ENCODE peak calls at places on chromosomes 6 and 20, in eight cellular contexts. One of them, this sample, is unnamed.

GRCh38 chr6:84172080-84172479 is 55.4 kb downstream of the CEP162 start:
- DNase-seq in sigmoid colon: no peak
- DNase-seq in breast epithelium: no peak
- DNase-seq in GM12878: no peak
- DNase-seq in prostate gland: no peak
- DNase-seq in H1: no peak
- DNase-seq in stomach: no peak
- DNase-seq in vagina: no peak
- DNase-seq in this sample: no peak

GRCh38 chr6:44464527-44465310 is 77.2 kb downstream of the CDC5L start:
- DNase-seq in sigmoid colon: no peak
- DNase-seq in breast epithelium: no peak
- DNase-seq in GM12878: no peak
- DNase-seq in prostate gland: no peak
- DNase-seq in H1: peak
- DNase-seq in stomach: no peak
- DNase-seq in vagina: no peak
- DNase-seq in this sample: no peak

GRCh38 chr20:49516916-49517315 is 34.4 kb upstream of the KCNB1 start:
- DNase-seq in sigmoid colon: peak
- DNase-seq in breast epithelium: no peak
- DNase-seq in GM12878: no peak
- DNase-seq in prostate gland: no peak
- DNase-seq in H1: no peak
- DNase-seq in stomach: no peak
- DNase-seq in vagina: no peak
- DNase-seq in this sample: no peak

GRCh38 chr6:85620308-85620707 is 22.4 kb downstream of the SYNCRIP start:
- DNase-seq in sigmoid colon: no peak
- DNase-seq in breast epithelium: no peak
- DNase-seq in GM12878: no peak
- DNase-seq in prostate gland: no peak
- DNase-seq in H1: no peak
- DNase-seq in stomach: no peak
- DNase-seq in vagina: no peak
- DNase-seq in this sample: no peak

GRCh38 chr20:47854687-47855212 is 69.5 kb upstream of the SULF2 start:
- DNase-seq in sigmoid colon: no peak
- DNase-seq in breast epithelium: no peak
- DNase-seq in GM12878: no peak
- DNase-seq in prostate gland: no peak
- DNase-seq in H1: peak
- DNase-seq in stomach: no peak
- DNase-seq in vagina: no peak
- DNase-seq in this sample: peak

GRCh38 chr6:31777667-31778050 is 531 bp upstream of the VWA7 start:
- DNase-seq in sigmoid colon: no peak
- DNase-seq in breast epithelium: no peak
- DNase-seq in GM12878: no peak
- DNase-seq in prostate gland: no peak
- DNase-seq in H1: no peak
- DNase-seq in stomach: no peak
- DNase-seq in vagina: no peak
- DNase-seq in this sample: no peak

GRCh38 chr6:11050735-11051134 is 6.6 kb upstream of the ELOVL2 start:
- DNase-seq in sigmoid colon: no peak
- DNase-seq in breast epithelium: no peak
- DNase-seq in GM12878: no peak
- DNase-seq in prostate gland: no peak
- DNase-seq in H1: no peak
- DNase-seq in stomach: no peak
- DNase-seq in vagina: no peak
- DNase-seq in this sample: no peak

GRCh38 chr20:1833728-1834726 is 61.2 kb upstream of the SIRPA start:
- DNase-seq in sigmoid colon: no peak
- DNase-seq in breast epithelium: no peak
- DNase-seq in GM12878: no peak
- DNase-seq in prostate gland: no peak
- DNase-seq in H1: no peak
- DNase-seq in stomach: no peak
- DNase-seq in vagina: no peak
- DNase-seq in this sample: no peak

GRCh38 chr20:55424968-55425367 is 580.4 kb downstream of the CBLN4 start:
- DNase-seq in sigmoid colon: no peak
- DNase-seq in breast epithelium: no peak
- DNase-seq in GM12878: no peak
- DNase-seq in prostate gland: no peak
- DNase-seq in H1: no peak
- DNase-seq in stomach: no peak
- DNase-seq in vagina: no peak
- DNase-seq in this sample: no peak

GRCh38 chr6:5238336-5238735 is 22.4 kb downstream of the LYRM4 start:
- DNase-seq in sigmoid colon: no peak
- DNase-seq in breast epithelium: no peak
- DNase-seq in GM12878: no peak
- DNase-seq in prostate gland: no peak
- DNase-seq in H1: no peak
- DNase-seq in stomach: no peak
- DNase-seq in vagina: no peak
- DNase-seq in this sample: no peak

GRCh38 chr20:23622839-23623343 is 14.9 kb downstream of the CST3 start:
- DNase-seq in sigmoid colon: peak
- DNase-seq in breast epithelium: peak
- DNase-seq in GM12878: no peak
- DNase-seq in prostate gland: no peak
- DNase-seq in H1: no peak
- DNase-seq in stomach: peak
- DNase-seq in vagina: peak
- DNase-seq in this sample: peak

GRCh38 chr6:165231581-165232276 is 77.7 kb downstream of the C6orf118 start:
- DNase-seq in sigmoid colon: no peak
- DNase-seq in breast epithelium: no peak
- DNase-seq in GM12878: no peak
- DNase-seq in prostate gland: no peak
- DNase-seq in H1: no peak
- DNase-seq in stomach: no peak
- DNase-seq in vagina: no peak
- DNase-seq in this sample: no peak

GRCh38 chr20:38057351-38057972 is 23.9 kb downstream of the RPRD1B start:
- DNase-seq in sigmoid colon: peak
- DNase-seq in breast epithelium: peak
- DNase-seq in GM12878: no peak
- DNase-seq in prostate gland: peak
- DNase-seq in H1: peak
- DNase-seq in stomach: peak
- DNase-seq in vagina: peak
- DNase-seq in this sample: peak

GRCh38 chr6:8085053-8085511 is 17.3 kb downstream of the EEF1E1 start:
- DNase-seq in sigmoid colon: no peak
- DNase-seq in breast epithelium: peak
- DNase-seq in GM12878: no peak
- DNase-seq in prostate gland: no peak
- DNase-seq in H1: no peak
- DNase-seq in stomach: peak
- DNase-seq in vagina: no peak
- DNase-seq in this sample: no peak

GRCh38 chr20:2699775-2700413 is 7.3 kb downstream of the EBF4 start:
- DNase-seq in sigmoid colon: no peak
- DNase-seq in breast epithelium: no peak
- DNase-seq in GM12878: no peak
- DNase-seq in prostate gland: no peak
- DNase-seq in H1: peak
- DNase-seq in stomach: no peak
- DNase-seq in vagina: no peak
- DNase-seq in this sample: no peak

DNA sequence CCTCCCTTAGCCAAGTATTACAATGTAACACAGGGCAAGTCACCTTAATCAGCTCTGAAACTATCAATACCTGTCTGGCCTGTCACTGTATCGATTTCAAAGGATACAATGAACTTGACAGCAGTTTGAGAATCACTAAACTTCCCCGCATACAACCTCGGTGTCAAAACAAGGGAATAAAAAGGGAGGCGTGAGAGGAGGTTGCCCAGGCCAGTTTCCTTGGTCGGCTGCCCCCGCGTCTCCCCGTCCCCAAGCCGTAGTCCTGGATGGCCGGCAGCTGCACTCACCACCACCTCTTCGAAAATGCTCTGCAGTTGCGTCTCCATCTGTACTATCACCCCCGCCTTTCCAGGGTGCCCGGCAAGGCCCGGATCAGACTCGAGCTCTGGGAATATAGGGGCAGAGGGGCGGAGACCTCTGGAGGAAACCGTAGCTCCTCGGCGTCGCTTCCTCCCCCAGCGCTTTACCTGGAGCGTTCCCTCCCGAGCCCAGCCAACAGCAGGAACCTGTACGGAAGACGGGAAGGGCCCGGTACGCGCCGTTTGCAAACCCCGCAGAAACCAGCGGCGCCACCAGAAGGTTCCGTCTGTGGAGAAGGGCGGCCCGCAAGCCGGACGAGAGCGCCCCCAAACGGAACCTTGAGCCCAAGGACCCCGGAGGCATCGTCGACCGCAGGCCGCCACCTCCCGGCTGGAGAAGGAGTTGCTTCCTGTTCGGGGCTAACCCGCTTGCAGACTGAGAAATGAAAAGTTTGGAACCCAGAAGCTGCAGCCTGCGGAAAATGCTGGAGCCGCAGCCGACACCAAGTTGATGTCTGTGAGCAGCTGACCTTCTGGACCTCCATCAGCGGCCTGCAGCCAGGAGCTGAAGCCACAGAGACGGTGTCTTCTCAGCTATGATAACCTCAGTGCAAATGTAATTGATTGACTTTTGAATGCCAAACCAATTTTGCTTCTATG is at the start of gene MED23:
- DNase-seq in sigmoid colon: peak
- DNase-seq in breast epithelium: peak
- DNase-seq in GM12878: peak
- DNase-seq in prostate gland: peak
- DNase-seq in H1: peak
- DNase-seq in stomach: peak
- DNase-seq in vagina: peak
- DNase-seq in this sample: peak
- TF ChIP-seq POLR2AphosphoS5 in sigmoid colon: peak
- TF ChIP-seq POLR2AphosphoS5 in breast epithelium: peak
- TF ChIP-seq POLR2AphosphoS5 in GM12878: peak
- TF ChIP-seq POLR2AphosphoS5 in prostate gland: peak
- TF ChIP-seq POLR2AphosphoS5 in H1: peak
- TF ChIP-seq POLR2AphosphoS5 in stomach: peak
- TF ChIP-seq POLR2AphosphoS5 in vagina: peak
- TF ChIP-seq POLR2AphosphoS5 in this sample: peak

DNA sequence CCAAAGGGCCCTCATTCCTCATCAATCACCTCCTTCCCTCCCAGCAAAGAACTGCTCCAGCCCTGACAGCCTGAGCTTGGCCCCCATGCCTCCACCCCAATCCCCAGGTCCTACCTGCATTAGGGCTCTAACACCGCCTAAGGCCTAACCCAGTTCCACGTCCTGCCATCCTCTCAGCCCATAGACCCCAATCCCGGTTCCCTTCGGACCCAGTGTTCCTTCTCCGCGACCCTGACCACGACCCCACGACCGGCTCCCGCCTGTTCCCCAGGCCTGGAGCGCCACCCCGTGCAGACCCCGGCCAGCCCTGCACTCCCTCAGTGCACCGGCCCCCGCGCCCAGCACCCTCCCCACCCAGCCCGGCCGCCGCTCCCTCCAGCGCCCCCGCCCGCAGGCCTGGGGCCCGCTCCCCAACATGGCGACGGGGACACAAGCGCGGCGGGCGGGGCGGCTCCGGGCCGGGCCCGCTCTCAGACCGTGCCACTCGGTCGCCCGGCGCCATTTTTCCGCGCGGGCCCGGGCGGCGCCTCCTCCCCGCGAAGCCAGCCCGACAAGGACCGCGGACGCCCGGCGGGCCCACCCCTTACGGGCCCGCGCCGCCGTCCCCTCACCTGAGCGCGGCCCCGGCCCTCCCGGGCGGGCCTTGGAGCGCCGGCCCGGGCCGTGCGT is 456 bp downstream of the NCOA6 start:
- DNase-seq in sigmoid colon: peak
- DNase-seq in breast epithelium: peak
- DNase-seq in GM12878: no peak
- DNase-seq in prostate gland: peak
- DNase-seq in H1: peak
- DNase-seq in stomach: peak
- DNase-seq in vagina: no peak
- DNase-seq in this sample: peak
- TF ChIP-seq POLR2A in sigmoid colon: no peak
- TF ChIP-seq POLR2A in breast epithelium: no peak
- TF ChIP-seq POLR2A in GM12878: peak
- TF ChIP-seq POLR2A in prostate gland: no peak
- TF ChIP-seq POLR2A in H1: peak
- TF ChIP-seq POLR2A in stomach: no peak
- TF ChIP-seq POLR2A in vagina: no peak
- TF ChIP-seq POLR2A in this sample: no peak

GRCh38 chr6:160139420-160139851 is 17.8 kb downstream of the SLC22A1 start:
- DNase-seq in sigmoid colon: peak
- DNase-seq in breast epithelium: no peak
- DNase-seq in GM12878: no peak
- DNase-seq in prostate gland: no peak
- DNase-seq in H1: peak
- DNase-seq in stomach: no peak
- DNase-seq in vagina: no peak
- DNase-seq in this sample: no peak

GRCh38 chr6:160137130-160137988 is 15.7 kb downstream of the SLC22A1 start:
- DNase-seq in sigmoid colon: no peak
- DNase-seq in breast epithelium: no peak
- DNase-seq in GM12878: no peak
- DNase-seq in prostate gland: peak
- DNase-seq in H1: peak
- DNase-seq in stomach: no peak
- DNase-seq in vagina: peak
- DNase-seq in this sample: no peak

GRCh38 chr6:160141001-160141726 is 19.5 kb downstream of the SLC22A1 start:
- DNase-seq in sigmoid colon: peak
- DNase-seq in breast epithelium: no peak
- DNase-seq in GM12878: no peak
- DNase-seq in prostate gland: peak
- DNase-seq in H1: no peak
- DNase-seq in stomach: no peak
- DNase-seq in vagina: no peak
- DNase-seq in this sample: no peak

GRCh38 chr6:160137989-160138835 is 16.6 kb downstream of the SLC22A1 start:
- DNase-seq in sigmoid colon: peak
- DNase-seq in breast epithelium: no peak
- DNase-seq in GM12878: peak
- DNase-seq in prostate gland: peak
- DNase-seq in H1: peak
- DNase-seq in stomach: peak
- DNase-seq in vagina: no peak
- DNase-seq in this sample: peak

GRCh38 chr6:160138839-160139419 is 17.3 kb downstream of the SLC22A1 start:
- DNase-seq in sigmoid colon: peak
- DNase-seq in breast epithelium: no peak
- DNase-seq in GM12878: no peak
- DNase-seq in prostate gland: no peak
- DNase-seq in H1: peak
- DNase-seq in stomach: no peak
- DNase-seq in vagina: no peak
- DNase-seq in this sample: no peak
- TF ChIP-seq POLR2AphosphoS5 in sigmoid colon: no peak
- TF ChIP-seq POLR2AphosphoS5 in breast epithelium: no peak
- TF ChIP-seq POLR2AphosphoS5 in GM12878: no peak
- TF ChIP-seq POLR2AphosphoS5 in prostate gland: no peak
- TF ChIP-seq POLR2AphosphoS5 in H1: no peak
- TF ChIP-seq POLR2AphosphoS5 in stomach: no peak
- TF ChIP-seq POLR2AphosphoS5 in vagina: no peak
- TF ChIP-seq POLR2AphosphoS5 in this sample: no peak

GRCh38 chr6:1388927-1389790 is at the start of gene FOXF2:
- DNase-seq in sigmoid colon: peak
- DNase-seq in breast epithelium: no peak
- DNase-seq in GM12878: no peak
- DNase-seq in prostate gland: no peak
- DNase-seq in H1: peak
- DNase-seq in stomach: no peak
- DNase-seq in vagina: no peak
- DNase-seq in this sample: no peak
- TF ChIP-seq POLR2A in sigmoid colon: no peak
- TF ChIP-seq POLR2A in breast epithelium: no peak
- TF ChIP-seq POLR2A in GM12878: no peak
- TF ChIP-seq POLR2A in prostate gland: no peak
- TF ChIP-seq POLR2A in H1: no peak
- TF ChIP-seq POLR2A in stomach: no peak
- TF ChIP-seq POLR2A in vagina: no peak
- TF ChIP-seq POLR2A in this sample: no peak

This sample was measured in transverse colon.